ENCODE peak calls at places on chromosomes 2 and 18, in eight cellular contexts. One of them, this sample, is unnamed.

GRCh38 chr18:39647627-39648502 is 2082.3 kb upstream of the CELF4 start:
- DNase-seq in AG10803: peak; percentile 77
- DNase-seq in neural crest cell: no peak
- DNase-seq in AG09309: peak; percentile 67
- DNase-seq in SW 1271: peak; percentile 26
- DNase-seq in RPMI8226: no peak
- DNase-seq in kidney: no peak
- DNase-seq in stimulated activated CD4-positive, alpha-beta T cell treated with anti-CD3 and anti-CD28 coated beads, Interleukin-2, amount 100 ng/mL, for 4 hours: no peak
- DNase-seq in this sample: peak; percentile 61

GRCh38 chr2:216651370-216651881 is 18.2 kb downstream of the IGFBP2 start:
- DNase-seq in AG10803: peak; percentile 42
- DNase-seq in neural crest cell: no peak
- DNase-seq in AG09309: peak; percentile 64
- DNase-seq in SW 1271: no peak
- DNase-seq in RPMI8226: no peak
- DNase-seq in kidney: no peak
- DNase-seq in stimulated activated CD4-positive, alpha-beta T cell treated with anti-CD3 and anti-CD28 coated beads, Interleukin-2, amount 100 ng/mL, for 4 hours: no peak
- DNase-seq in this sample: no peak

GRCh38 chr2:176157499-176158305 is 595 bp downstream of the HOXD3 start:
- DNase-seq in AG10803: peak; percentile 45
- DNase-seq in neural crest cell: peak; percentile 44
- DNase-seq in AG09309: no peak
- DNase-seq in SW 1271: no peak
- DNase-seq in RPMI8226: no peak
- DNase-seq in kidney: peak; percentile 81
- DNase-seq in stimulated activated CD4-positive, alpha-beta T cell treated with anti-CD3 and anti-CD28 coated beads, Interleukin-2, amount 100 ng/mL, for 4 hours: no peak
- DNase-seq in this sample: peak; percentile 18

GRCh38 chr18:32732165-32732564 is 40.7 kb downstream of the KLHL14 start:
- DNase-seq in AG10803: no peak
- DNase-seq in neural crest cell: no peak
- DNase-seq in AG09309: no peak
- DNase-seq in SW 1271: no peak
- DNase-seq in RPMI8226: no peak
- DNase-seq in kidney: no peak
- DNase-seq in stimulated activated CD4-positive, alpha-beta T cell treated with anti-CD3 and anti-CD28 coated beads, Interleukin-2, amount 100 ng/mL, for 4 hours: no peak
- DNase-seq in this sample: no peak

GRCh38 chr2:53880756-53881155 is 21.0 kb upstream of the GPR75 start:
- DNase-seq in AG10803: peak; percentile 82
- DNase-seq in neural crest cell: no peak
- DNase-seq in AG09309: peak; percentile 40
- DNase-seq in SW 1271: no peak
- DNase-seq in RPMI8226: no peak
- DNase-seq in kidney: no peak
- DNase-seq in stimulated activated CD4-positive, alpha-beta T cell treated with anti-CD3 and anti-CD28 coated beads, Interleukin-2, amount 100 ng/mL, for 4 hours: no peak
- DNase-seq in this sample: peak; percentile 56

GRCh38 chr2:119065146-119065545 is 93.4 kb downstream of the C1QL2 start:
- DNase-seq in AG10803: no peak
- DNase-seq in neural crest cell: no peak
- DNase-seq in AG09309: no peak
- DNase-seq in SW 1271: no peak
- DNase-seq in RPMI8226: no peak
- DNase-seq in kidney: no peak
- DNase-seq in stimulated activated CD4-positive, alpha-beta T cell treated with anti-CD3 and anti-CD28 coated beads, Interleukin-2, amount 100 ng/mL, for 4 hours: no peak
- DNase-seq in this sample: no peak

GRCh38 chr2:10047616-10048500 is 4.5 kb downstream of the KLF11 start:
- DNase-seq in AG10803: no peak
- DNase-seq in neural crest cell: no peak
- DNase-seq in AG09309: no peak
- DNase-seq in SW 1271: no peak
- DNase-seq in RPMI8226: no peak
- DNase-seq in kidney: peak; percentile 67
- DNase-seq in stimulated activated CD4-positive, alpha-beta T cell treated with anti-CD3 and anti-CD28 coated beads, Interleukin-2, amount 100 ng/mL, for 4 hours: no peak
- DNase-seq in this sample: no peak

GRCh38 chr2:220001693-220002260 is 374.3 kb downstream of the SLC4A3 start:
- DNase-seq in AG10803: peak; percentile 80
- DNase-seq in neural crest cell: no peak
- DNase-seq in AG09309: peak; percentile 20
- DNase-seq in SW 1271: no peak
- DNase-seq in RPMI8226: no peak
- DNase-seq in kidney: no peak
- DNase-seq in stimulated activated CD4-positive, alpha-beta T cell treated with anti-CD3 and anti-CD28 coated beads, Interleukin-2, amount 100 ng/mL, for 4 hours: no peak
- DNase-seq in this sample: peak; percentile 18

GRCh38 chr2:239598732-239599090 is 197.9 kb upstream of the HDAC4 start:
- DNase-seq in AG10803: no peak
- DNase-seq in neural crest cell: no peak
- DNase-seq in AG09309: no peak
- DNase-seq in SW 1271: no peak
- DNase-seq in RPMI8226: no peak
- DNase-seq in kidney: peak; percentile 36
- DNase-seq in stimulated activated CD4-positive, alpha-beta T cell treated with anti-CD3 and anti-CD28 coated beads, Interleukin-2, amount 100 ng/mL, for 4 hours: no peak
- DNase-seq in this sample: no peak

GRCh38 chr18:43265465-43265864 is 11.8 kb downstream of the SYT4 start:
- DNase-seq in AG10803: no peak
- DNase-seq in neural crest cell: no peak
- DNase-seq in AG09309: no peak
- DNase-seq in SW 1271: no peak
- DNase-seq in RPMI8226: no peak
- DNase-seq in kidney: peak; percentile 25
- DNase-seq in stimulated activated CD4-positive, alpha-beta T cell treated with anti-CD3 and anti-CD28 coated beads, Interleukin-2, amount 100 ng/mL, for 4 hours: no peak
- DNase-seq in this sample: no peak

GRCh38 chr2:174683392-174683759 is 80.9 kb downstream of the CHRNA1 start:
- DNase-seq in AG10803: peak; percentile 67
- DNase-seq in neural crest cell: no peak
- DNase-seq in AG09309: no peak
- DNase-seq in SW 1271: no peak
- DNase-seq in RPMI8226: no peak
- DNase-seq in kidney: no peak
- DNase-seq in stimulated activated CD4-positive, alpha-beta T cell treated with anti-CD3 and anti-CD28 coated beads, Interleukin-2, amount 100 ng/mL, for 4 hours: peak; percentile 1
- DNase-seq in this sample: peak; percentile 57

GRCh38 chr2:215461836-215462532 is 26.1 kb upstream of the FN1 start:
- DNase-seq in AG10803: peak; percentile 47
- DNase-seq in neural crest cell: no peak
- DNase-seq in AG09309: no peak
- DNase-seq in SW 1271: no peak
- DNase-seq in RPMI8226: no peak
- DNase-seq in kidney: no peak
- DNase-seq in stimulated activated CD4-positive, alpha-beta T cell treated with anti-CD3 and anti-CD28 coated beads, Interleukin-2, amount 100 ng/mL, for 4 hours: no peak
- DNase-seq in this sample: no peak

GRCh38 chr2:136008205-136008865 is 22.9 kb upstream of the DARS1 start:
- DNase-seq in AG10803: no peak
- DNase-seq in neural crest cell: no peak
- DNase-seq in AG09309: no peak
- DNase-seq in SW 1271: no peak
- DNase-seq in RPMI8226: no peak
- DNase-seq in kidney: peak; percentile 76
- DNase-seq in stimulated activated CD4-positive, alpha-beta T cell treated with anti-CD3 and anti-CD28 coated beads, Interleukin-2, amount 100 ng/mL, for 4 hours: peak; percentile 24
- DNase-seq in this sample: peak; percentile 60

GRCh38 chr2:175003875-175004729 is 1.1 kb downstream of the CHN1 start:
- DNase-seq in AG10803: no peak
- DNase-seq in neural crest cell: peak; percentile 38
- DNase-seq in AG09309: no peak
- DNase-seq in SW 1271: peak; percentile 35
- DNase-seq in RPMI8226: no peak
- DNase-seq in kidney: no peak
- DNase-seq in stimulated activated CD4-positive, alpha-beta T cell treated with anti-CD3 and anti-CD28 coated beads, Interleukin-2, amount 100 ng/mL, for 4 hours: no peak
- DNase-seq in this sample: peak; percentile 61

GRCh38 chr2:202286595-202286994 is 21.0 kb downstream of the NOP58 start:
- DNase-seq in AG10803: no peak
- DNase-seq in neural crest cell: no peak
- DNase-seq in AG09309: no peak
- DNase-seq in SW 1271: no peak
- DNase-seq in RPMI8226: no peak
- DNase-seq in kidney: no peak
- DNase-seq in stimulated activated CD4-positive, alpha-beta T cell treated with anti-CD3 and anti-CD28 coated beads, Interleukin-2, amount 100 ng/mL, for 4 hours: no peak
- DNase-seq in this sample: no peak

GRCh38 chr18:34738173-34738894 is 28.2 kb downstream of the DTNA start:
- DNase-seq in AG10803: no peak
- DNase-seq in neural crest cell: no peak
- DNase-seq in AG09309: no peak
- DNase-seq in SW 1271: no peak
- DNase-seq in RPMI8226: no peak
- DNase-seq in kidney: no peak
- DNase-seq in stimulated activated CD4-positive, alpha-beta T cell treated with anti-CD3 and anti-CD28 coated beads, Interleukin-2, amount 100 ng/mL, for 4 hours: no peak
- DNase-seq in this sample: no peak

GRCh38 chr18:2914185-2914584 is 67.4 kb downstream of the EMILIN2 start:
- DNase-seq in AG10803: no peak
- DNase-seq in neural crest cell: no peak
- DNase-seq in AG09309: no peak
- DNase-seq in SW 1271: no peak
- DNase-seq in RPMI8226: no peak
- DNase-seq in kidney: peak; percentile 65
- DNase-seq in stimulated activated CD4-positive, alpha-beta T cell treated with anti-CD3 and anti-CD28 coated beads, Interleukin-2, amount 100 ng/mL, for 4 hours: no peak
- DNase-seq in this sample: peak; percentile 66

GRCh38 chr2:179950391-179950790 is 56.7 kb downstream of the CWC22 start:
- DNase-seq in AG10803: no peak
- DNase-seq in neural crest cell: no peak
- DNase-seq in AG09309: no peak
- DNase-seq in SW 1271: no peak
- DNase-seq in RPMI8226: no peak
- DNase-seq in kidney: no peak
- DNase-seq in stimulated activated CD4-positive, alpha-beta T cell treated with anti-CD3 and anti-CD28 coated beads, Interleukin-2, amount 100 ng/mL, for 4 hours: no peak
- DNase-seq in this sample: no peak

GRCh38 chr2:8310557-8311455 is 371.1 kb upstream of the ID2 start:
- DNase-seq in AG10803: no peak
- DNase-seq in neural crest cell: no peak
- DNase-seq in AG09309: no peak
- DNase-seq in SW 1271: no peak
- DNase-seq in RPMI8226: no peak
- DNase-seq in kidney: no peak
- DNase-seq in stimulated activated CD4-positive, alpha-beta T cell treated with anti-CD3 and anti-CD28 coated beads, Interleukin-2, amount 100 ng/mL, for 4 hours: peak; percentile 27
- DNase-seq in this sample: no peak

GRCh38 chr2:239201884-239202283 is 198.9 kb downstream of the HDAC4 start:
- DNase-seq in AG10803: no peak
- DNase-seq in neural crest cell: no peak
- DNase-seq in AG09309: no peak
- DNase-seq in SW 1271: no peak
- DNase-seq in RPMI8226: no peak
- DNase-seq in kidney: peak; percentile 48
- DNase-seq in stimulated activated CD4-positive, alpha-beta T cell treated with anti-CD3 and anti-CD28 coated beads, Interleukin-2, amount 100 ng/mL, for 4 hours: no peak
- DNase-seq in this sample: no peak

GRCh38 chr2:126761981-126762878 is 106.3 kb downstream of the GYPC start:
- DNase-seq in AG10803: no peak
- DNase-seq in neural crest cell: no peak
- DNase-seq in AG09309: no peak
- DNase-seq in SW 1271: no peak
- DNase-seq in RPMI8226: no peak
- DNase-seq in kidney: no peak
- DNase-seq in stimulated activated CD4-positive, alpha-beta T cell treated with anti-CD3 and anti-CD28 coated beads, Interleukin-2, amount 100 ng/mL, for 4 hours: peak; percentile 13
- DNase-seq in this sample: no peak

GRCh38 chr18:59846814-59847490 is 52.8 kb upstream of the PMAIP1 start:
- DNase-seq in AG10803: peak; percentile 26
- DNase-seq in neural crest cell: no peak
- DNase-seq in AG09309: no peak
- DNase-seq in SW 1271: no peak
- DNase-seq in RPMI8226: no peak
- DNase-seq in kidney: no peak
- DNase-seq in stimulated activated CD4-positive, alpha-beta T cell treated with anti-CD3 and anti-CD28 coated beads, Interleukin-2, amount 100 ng/mL, for 4 hours: no peak
- DNase-seq in this sample: peak; percentile 22

GRCh38 chr18:36176177-36176584 is 11.1 kb upstream of the MOCOS start:
- DNase-seq in AG10803: no peak
- DNase-seq in neural crest cell: no peak
- DNase-seq in AG09309: no peak
- DNase-seq in SW 1271: no peak
- DNase-seq in RPMI8226: no peak
- DNase-seq in kidney: no peak
- DNase-seq in stimulated activated CD4-positive, alpha-beta T cell treated with anti-CD3 and anti-CD28 coated beads, Interleukin-2, amount 100 ng/mL, for 4 hours: no peak
- DNase-seq in this sample: no peak

GRCh38 chr2:62685986-62686625 is 19.4 kb upstream of the EHBP1 start:
- DNase-seq in AG10803: no peak
- DNase-seq in neural crest cell: no peak
- DNase-seq in AG09309: no peak
- DNase-seq in SW 1271: no peak
- DNase-seq in RPMI8226: no peak
- DNase-seq in kidney: no peak
- DNase-seq in stimulated activated CD4-positive, alpha-beta T cell treated with anti-CD3 and anti-CD28 coated beads, Interleukin-2, amount 100 ng/mL, for 4 hours: no peak
- DNase-seq in this sample: no peak

GRCh38 chr2:172215936-172216335 is 113.2 kb upstream of the DLX2 start:
- DNase-seq in AG10803: no peak
- DNase-seq in neural crest cell: no peak
- DNase-seq in AG09309: no peak
- DNase-seq in SW 1271: no peak
- DNase-seq in RPMI8226: no peak
- DNase-seq in kidney: no peak
- DNase-seq in stimulated activated CD4-positive, alpha-beta T cell treated with anti-CD3 and anti-CD28 coated beads, Interleukin-2, amount 100 ng/mL, for 4 hours: no peak
- DNase-seq in this sample: no peak

GRCh38 chr18:44602380-44602779 is 78.3 kb upstream of the SETBP1 start:
- DNase-seq in AG10803: peak; percentile 73
- DNase-seq in neural crest cell: no peak
- DNase-seq in AG09309: peak; percentile 85
- DNase-seq in SW 1271: no peak
- DNase-seq in RPMI8226: no peak
- DNase-seq in kidney: no peak
- DNase-seq in stimulated activated CD4-positive, alpha-beta T cell treated with anti-CD3 and anti-CD28 coated beads, Interleukin-2, amount 100 ng/mL, for 4 hours: no peak
- DNase-seq in this sample: peak; percentile 71

GRCh38 chr2:12076810-12077209 is 330.4 kb downstream of the LPIN1 start:
- DNase-seq in AG10803: no peak
- DNase-seq in neural crest cell: no peak
- DNase-seq in AG09309: no peak
- DNase-seq in SW 1271: no peak
- DNase-seq in RPMI8226: no peak
- DNase-seq in kidney: no peak
- DNase-seq in stimulated activated CD4-positive, alpha-beta T cell treated with anti-CD3 and anti-CD28 coated beads, Interleukin-2, amount 100 ng/mL, for 4 hours: no peak
- DNase-seq in this sample: peak; percentile 91